ENCODE peak calls at places on chromosomes 1 and 21, in four cellular contexts. R is MCF 10A, E is mucosa of descending colon, Y is HFFc6. U is an unnamed sample.
A peak's percentile ranks its signal among the peaks of the same experiment; 100 is the strongest.

GRCh38 chr1:112971006-112971405 is 15.0 kb upstream of the SLC16A1 start:
- DNase-seq in R (no peak), E (no peak), Y (no peak), U (no peak)

GRCh38 chr1:70487910-70488665 is 77.0 kb downstream of the CTH start:
- DNase-seq in R (peak; percentile 63), E (no peak), Y (peak; percentile 0), U (no peak)

GRCh38 chr1:183282101-183282855 is 96.2 kb downstream of the LAMC2 start:
- DNase-seq in R (no peak), E (no peak), Y (no peak), U (no peak)

GRCh38 chr1:157596384-157596783 is 1.5 kb downstream of the FCRL4 start:
- DNase-seq in R (no peak), E (no peak), Y (no peak), U (no peak)

GRCh38 chr1:118075116-118075515 is 109.9 kb downstream of the SPAG17 start:
- DNase-seq in R (no peak), E (no peak), Y (no peak), U (no peak)

GRCh38 chr1:25117233-25117823 is 115.0 kb downstream of the SYF2 start:
- DNase-seq in R (peak; percentile 26), E (peak; percentile 69), Y (no peak), U (no peak)

GRCh38 chr1:153774780-153775431 is at the start of gene SLC27A3:
- DNase-seq in R (peak; percentile 79), E (peak; percentile 86), Y (no peak), U (no peak)

GRCh38 chr1:99963041-99963795 is 6.6 kb upstream of the SLC35A3 start:
- DNase-seq in R (peak; percentile 20), E (no peak), Y (peak; percentile 38), U (no peak)

GRCh38 chr1:113949007-113949406 is 19.9 kb downstream of the HIPK1 start:
- DNase-seq in R (no peak), E (no peak), Y (no peak), U (no peak)

GRCh38 chr1:78145105-78145580 is 99.4 kb downstream of the GIPC2 start:
- DNase-seq in R (peak; percentile 79), E (peak; percentile 57), Y (peak; percentile 68), U (peak; percentile 22)

GRCh38 chr1:110255388-110255787 is 45.3 kb downstream of the KCNC4 start:
- DNase-seq in R (no peak), E (no peak), Y (no peak), U (no peak)

GRCh38 chr1:230879781-230880180 is 11.5 kb upstream of the C1orf198 start:
- DNase-seq in R (no peak), E (no peak), Y (no peak), U (no peak)

GRCh38 chr1:230158422-230159291 is 91.6 kb downstream of the GALNT2 start:
- DNase-seq in R (no peak), E (no peak), Y (no peak), U (no peak)

GRCh38 chr21:19181604-19182140 is 778.1 kb upstream of the TMPRSS15 start:
- DNase-seq in R (no peak), E (no peak), Y (no peak), U (no peak)

GRCh38 chr21:35658242-35658641 is 402.1 kb downstream of the SETD4 start:
- DNase-seq in R (peak; percentile 40), E (no peak), Y (peak; percentile 87), U (no peak)

GRCh38 chr1:59178339-59178744 is 118.6 kb upstream of the FGGY start:
- DNase-seq in R (no peak), E (no peak), Y (no peak), U (no peak)

GRCh38 chr1:57897581-57897980 is 473.7 kb upstream of the DAB1 start:
- DNase-seq in R (no peak), E (no peak), Y (no peak), U (no peak)

GRCh38 chr1:247962911-247963588 is 2.0 kb upstream of the OR2AK2 start:
- DNase-seq in R (no peak), E (no peak), Y (no peak), U (no peak)

GRCh38 chr1:20366076-20366765 is 75.5 kb downstream of the VWA5B1 start:
- DNase-seq in R (no peak), E (peak; percentile 77), Y (no peak), U (no peak)

GRCh38 chr1:59360170-59360569 is 63.3 kb downstream of the FGGY start:
- DNase-seq in R (peak; percentile 69), E (no peak), Y (peak; percentile 64), U (no peak)

GRCh38 chr1:34983700-34984355 is 1.3 kb downstream of the TMEM35B start:
- DNase-seq in R (peak; percentile 18), E (no peak), Y (no peak), U (no peak)

GRCh38 chr1:34984435-34985062 is 598 bp downstream of the TMEM35B start:
- DNase-seq in R (peak; percentile 34), E (no peak), Y (peak; percentile 16), U (no peak)

GRCh38 chr1:34982820-34983376 is 2.2 kb downstream of the TMEM35B start:
- DNase-seq in R (no peak), E (no peak), Y (no peak), U (no peak)

GRCh38 chr1:34987018-34987417 is 1.9 kb upstream of the TMEM35B start:
- DNase-seq in R (no peak), E (no peak), Y (peak; percentile 53), U (no peak)

DNA sequence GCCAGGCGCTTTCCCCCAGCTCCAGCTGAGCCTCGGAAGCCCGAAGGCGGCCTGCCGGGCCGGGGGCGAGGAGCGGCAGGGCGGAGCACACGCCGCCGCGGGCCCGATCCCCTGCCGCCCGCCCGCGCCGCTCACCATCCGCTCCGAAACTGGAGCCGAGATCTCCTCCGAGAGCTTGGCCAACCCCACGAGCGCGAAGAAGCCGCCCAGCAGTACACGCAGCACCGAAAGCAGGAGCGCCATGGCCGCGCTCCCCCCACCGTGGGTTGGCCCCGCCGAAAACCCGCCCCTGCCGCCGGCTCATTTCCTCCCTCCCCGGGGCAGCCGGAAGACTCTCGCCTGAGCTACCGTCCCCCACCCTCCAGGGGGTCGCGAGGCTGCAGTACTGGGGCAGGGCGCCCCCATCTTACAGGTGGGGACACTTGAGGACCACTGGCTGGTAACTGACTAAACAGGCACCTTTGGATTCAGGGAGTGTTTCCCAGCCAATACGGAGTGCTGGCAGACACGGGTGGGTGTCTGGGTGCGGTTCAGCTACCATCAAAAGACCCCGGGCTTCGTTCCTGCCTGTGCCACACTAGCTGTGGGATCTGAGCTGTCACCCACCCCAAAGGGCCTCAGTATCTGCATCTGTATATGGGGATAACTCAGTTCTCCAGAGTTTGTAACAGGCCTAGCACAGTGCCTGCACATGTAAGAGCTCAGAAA is at the start of gene TMEM35B:
- DNase-seq in R (peak; percentile 44), E (peak; percentile 85), Y (peak; percentile 39), U (peak; percentile 19)
- TF ChIP-seq CTCF in R (no peak), E (no peak), Y (peak; percentile 54), U (peak; percentile 20)

GRCh38 chr1:240194120-240194519 is 102.4 kb downstream of the FMN2 start:
- DNase-seq in R (peak; percentile 24), E (no peak), Y (peak; percentile 74), U (no peak)
- TF ChIP-seq CTCF in R (no peak), E (no peak), Y (no peak), U (no peak)

DNA sequence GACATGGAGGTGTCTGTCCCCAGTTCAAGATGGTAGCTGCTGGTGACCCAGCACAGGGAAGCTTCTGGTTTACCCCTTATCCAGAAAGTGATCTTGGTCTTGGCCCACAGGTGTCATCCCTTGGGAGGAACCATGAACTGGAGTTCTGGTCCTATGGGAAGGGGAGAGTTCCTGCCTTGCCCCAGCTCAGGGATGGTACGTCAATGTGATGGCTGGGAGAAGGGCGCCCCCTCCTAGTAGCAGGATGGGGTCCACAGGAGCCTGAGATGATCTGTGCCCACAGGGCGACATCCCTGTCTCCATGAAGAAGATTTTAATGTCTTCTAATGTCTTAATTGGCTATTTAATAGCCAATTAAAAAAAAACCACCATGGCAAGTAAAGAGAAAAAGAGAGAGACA is 249.8 kb downstream of the SIPA1L2 start:
- DNase-seq in R (no peak), E (no peak), Y (no peak), U (no peak)
- TF ChIP-seq CTCF in R (no peak), E (no peak), Y (no peak), U (no peak)

GRCh38 chr1:159775716-159776115 is 5.0 kb upstream of the DUSP23 start:
- DNase-seq in R (peak; percentile 81), E (no peak), Y (no peak), U (no peak)
- TF ChIP-seq CTCF in R (peak; percentile 63), E (no peak), Y (peak; percentile 72), U (no peak)

GRCh38 chr1:94398356-94398755 is 19.8 kb upstream of the ABCD3 start:
- DNase-seq in R (no peak), E (no peak), Y (no peak), U (no peak)

GRCh38 chr1:94395231-94395630 is 23.0 kb upstream of the ABCD3 start:
- DNase-seq in R (no peak), E (no peak), Y (no peak), U (no peak)

GRCh38 chr1:94395748-94396309 is 22.4 kb upstream of the ABCD3 start:
- DNase-seq in R (no peak), E (no peak), Y (no peak), U (no peak)

GRCh38 chr1:94394247-94394646 is 23.9 kb upstream of the ABCD3 start:
- DNase-seq in R (no peak), E (no peak), Y (no peak), U (no peak)

DNA sequence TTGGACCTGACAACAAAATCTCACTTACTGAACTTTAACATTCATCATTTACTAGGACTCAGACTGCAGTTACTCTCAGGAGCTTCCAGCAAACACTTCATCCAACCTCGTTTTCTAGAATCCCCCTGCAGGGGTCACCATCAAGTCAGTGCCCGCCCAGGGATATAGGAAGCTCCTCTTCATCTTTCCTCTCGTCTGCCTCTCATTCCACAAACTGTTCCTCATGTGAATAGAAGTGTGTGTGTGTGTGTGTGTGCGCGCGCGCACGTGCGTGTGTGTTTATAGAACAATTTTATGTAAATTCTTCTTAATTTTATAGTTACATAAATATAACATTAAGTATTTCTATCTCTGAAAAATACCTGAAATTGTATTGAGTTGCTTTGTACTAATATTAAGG is 21.8 kb upstream of the ABCD3 start:
- DNase-seq in R (no peak), E (no peak), Y (no peak), U (no peak)
- TF ChIP-seq CTCF in R (no peak), E (no peak), Y (peak; percentile 20), U (peak; percentile 40)

DNA sequence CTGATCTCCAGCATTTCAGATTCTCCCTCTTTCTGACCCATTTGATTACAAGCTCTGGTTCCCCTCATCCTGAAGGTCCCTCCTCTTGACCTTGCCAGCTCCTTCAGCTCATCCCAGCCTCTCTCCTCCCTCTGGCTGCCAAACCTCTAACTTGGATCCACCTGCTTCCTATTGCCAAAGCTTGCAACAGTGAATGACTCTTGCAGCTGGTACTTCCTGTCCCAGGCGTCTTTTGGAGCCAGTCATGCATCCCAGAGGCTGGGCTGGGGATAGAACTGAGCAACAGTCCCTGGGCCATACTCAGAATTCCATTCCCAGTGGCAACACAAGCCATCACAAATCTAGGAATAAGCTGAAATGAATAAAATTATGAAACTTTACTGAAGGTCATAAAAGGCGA is 27.7 kb upstream of the SPOCD1 start:
- DNase-seq in R (peak; percentile 84), E (no peak), Y (peak; percentile 87), U (no peak)
- TF ChIP-seq CTCF in R (no peak), E (no peak), Y (no peak), U (no peak)

GRCh38 chr1:14597343-14598006 is 1.0 kb upstream of the KAZN start:
- DNase-seq in R (no peak), E (no peak), Y (no peak), U (no peak)

GRCh38 chr1:14599173-14599754 is 779 bp downstream of the KAZN start:
- DNase-seq in R (no peak), E (no peak), Y (no peak), U (peak; percentile 22)

GRCh38 chr1:14599787-14600186 is 1.3 kb downstream of the KAZN start:
- DNase-seq in R (no peak), E (no peak), Y (no peak), U (no peak)

GRCh38 chr1:14598007-14598497 is 433 bp upstream of the KAZN start:
- DNase-seq in R (no peak), E (no peak), Y (no peak), U (peak; percentile 39)

GRCh38 chr1:14598498-14599172 is at the start of gene KAZN:
- DNase-seq in R (no peak), E (peak; percentile 28), Y (no peak), U (peak; percentile 64)
- TF ChIP-seq CTCF in R (no peak), E (no peak), Y (no peak), U (peak; percentile 53)